ENCODE peak calls at places on chromosome 11, in six cellular contexts. One of them, this sample, is unnamed.

GRCh38 chr11:26827567-26828037 is 105.7 kb upstream of the SLC5A12 start:
- DNase-seq in HepG2: no peak
- DNase-seq in IMR-90: peak; percentile 30
- DNase-seq in GM12878: no peak
- DNase-seq in A549: no peak
- DNase-seq in K562: no peak
- DNase-seq in this sample: no peak

GRCh38 chr11:13462311-13462927 is 603 bp downstream of the BTBD10 start:
- DNase-seq in GM12878: no peak
- DNase-seq in K562: peak; percentile 60
- DNase-seq in A549: peak; percentile 63
- DNase-seq in IMR-90: peak; percentile 41
- DNase-seq in HepG2: peak; percentile 31
- DNase-seq in this sample: peak; percentile 73

GRCh38 chr11:104713366-104713765 is 184.9 kb downstream of the CASP12 start:
- DNase-seq in A549: no peak
- DNase-seq in HepG2: no peak
- DNase-seq in IMR-90: peak; percentile 59
- DNase-seq in GM12878: no peak
- DNase-seq in K562: no peak
- DNase-seq in this sample: no peak

GRCh38 chr11:12680246-12680939 is 6.2 kb downstream of the TEAD1 start:
- DNase-seq in GM12878: no peak
- DNase-seq in IMR-90: peak; percentile 91
- DNase-seq in K562: peak; percentile 71
- DNase-seq in A549: no peak
- DNase-seq in HepG2: peak; percentile 44
- DNase-seq in this sample: peak; percentile 75

GRCh38 chr11:16792426-16792825 is 54.0 kb downstream of the C11orf58 start:
- DNase-seq in A549: no peak
- DNase-seq in GM12878: no peak
- DNase-seq in IMR-90: no peak
- DNase-seq in HepG2: no peak
- DNase-seq in K562: no peak
- DNase-seq in this sample: no peak

GRCh38 chr11:12539570-12539969 is 134.7 kb upstream of the TEAD1 start:
- DNase-seq in IMR-90: peak; percentile 99
- DNase-seq in K562: no peak
- DNase-seq in GM12878: no peak
- DNase-seq in A549: no peak
- DNase-seq in HepG2: no peak
- DNase-seq in this sample: no peak

GRCh38 chr11:6817668-6818067 is 18.2 kb upstream of the OR6A2 start:
- DNase-seq in HepG2: no peak
- DNase-seq in GM12878: no peak
- DNase-seq in A549: no peak
- DNase-seq in IMR-90: peak; percentile 2
- DNase-seq in K562: no peak
- DNase-seq in this sample: no peak

GRCh38 chr11:116257871-116258270 is 514.9 kb downstream of the BUD13 start:
- DNase-seq in K562: no peak
- DNase-seq in A549: no peak
- DNase-seq in IMR-90: no peak
- DNase-seq in HepG2: no peak
- DNase-seq in GM12878: no peak
- DNase-seq in this sample: no peak

GRCh38 chr11:103659138-103659734 is 377.2 kb upstream of the DDI1 start:
- DNase-seq in GM12878: no peak
- DNase-seq in HepG2: no peak
- DNase-seq in IMR-90: no peak
- DNase-seq in A549: no peak
- DNase-seq in K562: no peak
- DNase-seq in this sample: peak; percentile 48

GRCh38 chr11:125892994-125893393 is 5.5 kb downstream of the HYLS1 start:
- DNase-seq in IMR-90: no peak
- DNase-seq in GM12878: no peak
- DNase-seq in A549: no peak
- DNase-seq in HepG2: no peak
- DNase-seq in K562: no peak
- DNase-seq in this sample: no peak

GRCh38 chr11:106101797-106102196 is 24.3 kb downstream of the AASDHPPT start:
- DNase-seq in IMR-90: peak; percentile 86
- DNase-seq in A549: no peak
- DNase-seq in HepG2: no peak
- DNase-seq in K562: no peak
- DNase-seq in GM12878: no peak
- DNase-seq in this sample: no peak

GRCh38 chr11:57387284-57388030 is 3.0 kb downstream of the PRG2 start:
- DNase-seq in IMR-90: no peak
- DNase-seq in GM12878: no peak
- DNase-seq in K562: peak; percentile 40
- DNase-seq in HepG2: no peak
- DNase-seq in A549: no peak
- DNase-seq in this sample: no peak

GRCh38 chr11:39120890-39121289 is 2338.6 kb downstream of the LRRC4C start:
- DNase-seq in K562: no peak
- DNase-seq in A549: no peak
- DNase-seq in IMR-90: no peak
- DNase-seq in GM12878: no peak
- DNase-seq in HepG2: no peak
- DNase-seq in this sample: no peak

GRCh38 chr11:61071208-61071681 is 31.0 kb upstream of the CD5 start:
- DNase-seq in IMR-90: no peak
- DNase-seq in K562: no peak
- DNase-seq in HepG2: no peak
- DNase-seq in A549: no peak
- DNase-seq in GM12878: no peak
- DNase-seq in this sample: no peak

GRCh38 chr11:80798189-80798588 is 1357.4 kb upstream of the TENM4 start:
- DNase-seq in A549: no peak
- DNase-seq in K562: no peak
- DNase-seq in IMR-90: no peak
- DNase-seq in GM12878: no peak
- DNase-seq in HepG2: no peak
- DNase-seq in this sample: no peak

GRCh38 chr11:96228911-96229310 is 114.1 kb downstream of the MAML2 start:
- DNase-seq in IMR-90: peak; percentile 64
- DNase-seq in A549: no peak
- DNase-seq in HepG2: no peak
- DNase-seq in GM12878: no peak
- DNase-seq in K562: no peak
- DNase-seq in this sample: no peak

GRCh38 chr11:10673476-10674062 is 20.0 kb downstream of the IRAG1 start:
- DNase-seq in A549: no peak
- DNase-seq in K562: no peak
- DNase-seq in IMR-90: peak; percentile 51
- DNase-seq in HepG2: no peak
- DNase-seq in GM12878: no peak
- DNase-seq in this sample: no peak

GRCh38 chr11:88188251-88189030 is 13.2 kb upstream of the RAB38 start:
- DNase-seq in HepG2: no peak
- DNase-seq in K562: peak; percentile 11
- DNase-seq in GM12878: no peak
- DNase-seq in A549: no peak
- DNase-seq in IMR-90: no peak
- DNase-seq in this sample: no peak

GRCh38 chr11:64233913-64234839 is at the start of gene VEGFB:
- DNase-seq in HepG2: no peak
- DNase-seq in K562: peak; percentile 86
- DNase-seq in A549: no peak
- DNase-seq in IMR-90: peak; percentile 26
- DNase-seq in GM12878: no peak
- DNase-seq in this sample: peak; percentile 92

GRCh38 chr11:5625281-5625680 is 480 bp downstream of the TRIM34 start:
- DNase-seq in K562: no peak
- DNase-seq in HepG2: no peak
- DNase-seq in GM12878: no peak
- DNase-seq in IMR-90: no peak
- DNase-seq in A549: no peak
- DNase-seq in this sample: no peak

GRCh38 chr11:61171907-61172306 is 10.7 kb upstream of the VPS37C start:
- DNase-seq in IMR-90: no peak
- DNase-seq in K562: no peak
- DNase-seq in A549: no peak
- DNase-seq in HepG2: no peak
- DNase-seq in GM12878: no peak
- DNase-seq in this sample: no peak

GRCh38 chr11:36500315-36500721 is 9.8 kb downstream of the TRAF6 start:
- DNase-seq in HepG2: no peak
- DNase-seq in GM12878: no peak
- DNase-seq in K562: peak; percentile 38
- DNase-seq in A549: peak; percentile 10
- DNase-seq in IMR-90: peak; percentile 96
- DNase-seq in this sample: no peak

GRCh38 chr11:8257003-8257664 is 6.5 kb downstream of the LMO1 start:
- DNase-seq in IMR-90: no peak
- DNase-seq in HepG2: no peak
- DNase-seq in K562: no peak
- DNase-seq in GM12878: no peak
- DNase-seq in A549: no peak
- DNase-seq in this sample: no peak

GRCh38 chr11:93591247-93591898 is 48.2 kb upstream of the SMCO4 start:
- DNase-seq in HepG2: peak; percentile 84
- DNase-seq in IMR-90: peak; percentile 46
- DNase-seq in K562: no peak
- DNase-seq in GM12878: peak; percentile 33
- DNase-seq in A549: no peak
- DNase-seq in this sample: no peak

GRCh38 chr11:134819026-134819425 is 407.0 kb upstream of the B3GAT1 start:
- DNase-seq in K562: no peak
- DNase-seq in A549: no peak
- DNase-seq in HepG2: no peak
- DNase-seq in IMR-90: no peak
- DNase-seq in GM12878: no peak
- DNase-seq in this sample: no peak

GRCh38 chr11:73215191-73216134 is 2.6 kb upstream of the P2RY2 start:
- DNase-seq in A549: no peak
- DNase-seq in GM12878: no peak
- DNase-seq in HepG2: no peak
- DNase-seq in K562: no peak
- DNase-seq in IMR-90: no peak
- DNase-seq in this sample: no peak

GRCh38 chr11:44779736-44780520 is 53.2 kb downstream of the TSPAN18 start:
- DNase-seq in K562: no peak
- DNase-seq in A549: no peak
- DNase-seq in GM12878: no peak
- DNase-seq in IMR-90: no peak
- DNase-seq in HepG2: no peak
- DNase-seq in this sample: no peak

GRCh38 chr11:120235024-120235628 is 4.8 kb upstream of the POU2F3 start:
- DNase-seq in HepG2: peak; percentile 66
- DNase-seq in IMR-90: peak; percentile 43
- DNase-seq in K562: peak; percentile 81
- DNase-seq in GM12878: no peak
- DNase-seq in A549: peak; percentile 64
- DNase-seq in this sample: peak; percentile 78

GRCh38 chr11:1863352-1864215 is 10.7 kb downstream of the LSP1 start:
- DNase-seq in IMR-90: peak; percentile 86
- DNase-seq in K562: peak; percentile 56
- DNase-seq in A549: peak; percentile 86
- DNase-seq in HepG2: peak; percentile 29
- DNase-seq in GM12878: no peak
- DNase-seq in this sample: peak; percentile 86

GRCh38 chr11:88849368-88849767 is 216.4 kb downstream of the GRM5 start:
- DNase-seq in K562: no peak
- DNase-seq in A549: no peak
- DNase-seq in HepG2: no peak
- DNase-seq in IMR-90: peak; percentile 68
- DNase-seq in GM12878: no peak
- DNase-seq in this sample: no peak

GRCh38 chr11:45779602-45780001 is 25.3 kb upstream of the SLC35C1 start:
- DNase-seq in K562: no peak
- DNase-seq in GM12878: no peak
- DNase-seq in HepG2: no peak
- DNase-seq in A549: no peak
- DNase-seq in IMR-90: no peak
- DNase-seq in this sample: no peak

GRCh38 chr11:96211433-96211832 is 131.6 kb downstream of the MAML2 start:
- DNase-seq in IMR-90: no peak
- DNase-seq in GM12878: no peak
- DNase-seq in A549: no peak
- DNase-seq in HepG2: no peak
- DNase-seq in K562: no peak
- DNase-seq in this sample: no peak

GRCh38 chr11:121416909-121417567 is 35.1 kb upstream of the SORL1 start:
- DNase-seq in GM12878: peak; percentile 92
- DNase-seq in HepG2: no peak
- DNase-seq in IMR-90: peak; percentile 48
- DNase-seq in K562: no peak
- DNase-seq in A549: no peak
- DNase-seq in this sample: no peak
- TF ChIP-seq SMC3 in GM12878: no peak
- TF ChIP-seq SMC3 in HepG2: no peak
- TF ChIP-seq SMC3 in IMR-90: no peak
- TF ChIP-seq SMC3 in K562: no peak
- TF ChIP-seq SMC3 in A549: no peak
- TF ChIP-seq SMC3 in this sample: no peak

GRCh38 chr11:118528511-118528910 is 1.2 kb downstream of the TTC36 start:
- DNase-seq in K562: no peak
- DNase-seq in GM12878: no peak
- DNase-seq in IMR-90: no peak
- DNase-seq in A549: no peak
- DNase-seq in HepG2: no peak
- DNase-seq in this sample: no peak
- TF ChIP-seq SMC3 in K562: no peak
- TF ChIP-seq SMC3 in GM12878: no peak
- TF ChIP-seq SMC3 in IMR-90: no peak
- TF ChIP-seq SMC3 in A549: no peak
- TF ChIP-seq SMC3 in HepG2: no peak
- TF ChIP-seq SMC3 in this sample: no peak

DNA sequence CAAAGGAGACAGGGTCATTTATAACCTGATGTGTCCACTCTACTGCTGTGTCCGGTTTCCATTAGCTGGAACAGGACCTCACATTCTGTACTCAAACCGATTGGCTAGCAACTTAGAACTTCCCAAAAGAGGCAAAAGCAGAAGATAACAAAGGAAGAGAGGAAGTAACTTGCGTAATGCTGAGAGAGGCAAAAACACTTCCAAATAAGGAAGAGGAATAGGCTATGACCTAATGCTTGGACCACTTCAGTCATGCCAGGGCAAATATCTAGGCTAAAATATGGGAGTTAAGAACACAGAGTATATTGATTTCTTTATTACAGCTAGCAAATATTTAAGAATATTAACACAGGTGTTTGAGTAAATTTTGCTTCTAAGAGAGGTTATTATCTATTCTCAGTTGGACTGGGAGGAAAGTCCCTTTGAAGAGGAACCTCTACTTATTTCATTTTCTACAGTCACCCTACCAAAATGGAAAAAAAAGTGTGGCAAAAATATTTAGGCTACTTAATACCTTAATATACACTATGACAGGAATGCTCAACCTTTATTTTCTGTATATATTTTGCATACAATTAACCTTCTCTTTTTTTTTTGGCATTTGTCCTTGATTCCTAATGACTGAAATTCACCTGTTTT is 499.8 kb upstream of the CHORDC1 start:
- DNase-seq in K562: no peak
- DNase-seq in A549: no peak
- DNase-seq in IMR-90: no peak
- DNase-seq in GM12878: no peak
- DNase-seq in HepG2: peak; percentile 68
- DNase-seq in this sample: no peak
- TF ChIP-seq SMC3 in K562: no peak
- TF ChIP-seq SMC3 in A549: no peak
- TF ChIP-seq SMC3 in IMR-90: no peak
- TF ChIP-seq SMC3 in GM12878: no peak
- TF ChIP-seq SMC3 in HepG2: no peak
- TF ChIP-seq SMC3 in this sample: no peak

GRCh38 chr11:114075891-114076441 is 16.5 kb downstream of the ZBTB16 start:
- DNase-seq in HepG2: peak; percentile 15
- DNase-seq in IMR-90: peak; percentile 24
- DNase-seq in A549: peak; percentile 46
- DNase-seq in GM12878: no peak
- DNase-seq in K562: peak; percentile 63
- DNase-seq in this sample: peak; percentile 72
- TF ChIP-seq SMC3 in HepG2: peak; percentile 40
- TF ChIP-seq SMC3 in IMR-90: no peak
- TF ChIP-seq SMC3 in A549: peak; percentile 10
- TF ChIP-seq SMC3 in GM12878: no peak
- TF ChIP-seq SMC3 in K562: peak; percentile 18
- TF ChIP-seq SMC3 in this sample: no peak

This sample was measured in SK-N-SH.